ENCODE peak calls at places on chromosomes 6 and 20, in five cellular contexts. S, G, N, U and M are unnamed samples.

GRCh38 chr6:13445005-13445743 is 42.2 kb downstream of the GFOD1 start:
- DNase-seq in S (no peak), G (no peak), N (no peak), U (no peak), M (no peak)

GRCh38 chr6:110063864-110064263 is 85.8 kb downstream of the GPR6 start:
- DNase-seq in S (no peak), G (no peak), N (no peak), U (no peak), M (no peak)

GRCh38 chr6:100171533-100172321 is 177.7 kb upstream of the MCHR2 start:
- DNase-seq in S (no peak), G (no peak), N (no peak), U (no peak), M (no peak)

GRCh38 chr6:155448823-155449789 is 6.5 kb downstream of the NOX3 start:
- DNase-seq in S (no peak), G (no peak), N (no peak), U (no peak), M (peak)

GRCh38 chr6:32116674-32117073 is 7.5 kb upstream of the TNXB start:
- DNase-seq in S (no peak), G (no peak), N (no peak), U (no peak), M (peak)

GRCh38 chr20:63775096-63775978 is 35.8 kb downstream of the SLC2A4RG start:
- DNase-seq in S (peak), G (peak), N (no peak), U (no peak), M (peak)

GRCh38 chr6:163536770-163537169 is 122.3 kb downstream of the QKI start:
- DNase-seq in S (no peak), G (no peak), N (no peak), U (no peak), M (peak)

GRCh38 chr6:152905551-152906299 is 77.1 kb downstream of the FBXO5 start:
- DNase-seq in S (no peak), G (no peak), N (no peak), U (no peak), M (no peak)

GRCh38 chr6:41009669-41010068 is 29.4 kb downstream of the UNC5CL start:
- DNase-seq in S (no peak), G (no peak), N (no peak), U (no peak), M (no peak)

GRCh38 chr20:34269996-34270627 is 28.9 kb downstream of the ASIP start:
- DNase-seq in S (no peak), G (no peak), N (no peak), U (no peak), M (no peak)

GRCh38 chr6:52994031-52994788 is 874 bp downstream of the GSTA4 start:
- DNase-seq in S (peak), G (no peak), N (no peak), U (no peak), M (peak)

GRCh38 chr20:33408716-33409654 is 7.7 kb upstream of the CDK5RAP1 start:
- DNase-seq in S (no peak), G (no peak), N (no peak), U (no peak), M (no peak)

GRCh38 chr6:14130431-14131075 is 13.0 kb downstream of the CD83 start:
- DNase-seq in S (no peak), G (no peak), N (peak), U (no peak), M (no peak)

GRCh38 chr6:164167873-164168405 is 753.4 kb downstream of the QKI start:
- DNase-seq in S (no peak), G (no peak), N (no peak), U (no peak), M (no peak)

GRCh38 chr20:31695849-31696804 is 26.5 kb downstream of the BCL2L1 start:
- DNase-seq in S (no peak), G (no peak), N (peak), U (no peak), M (peak)

GRCh38 chr20:58715709-58716475 is 23.3 kb downstream of the NPEPL1 start:
- DNase-seq in S (no peak), G (peak), N (no peak), U (no peak), M (no peak)

GRCh38 chr6:16736856-16737255 is 24.4 kb downstream of the ATXN1 start:
- DNase-seq in S (no peak), G (no peak), N (no peak), U (no peak), M (no peak)

GRCh38 chr6:138765896-138766487 is 7.6 kb upstream of the CCDC28A start:
- DNase-seq in S (no peak), G (no peak), N (peak), U (no peak), M (peak)

GRCh38 chr6:63476302-63476701 is 96.0 kb upstream of the LOC128125822 start:
- DNase-seq in S (no peak), G (peak), N (no peak), U (no peak), M (no peak)

GRCh38 chr6:44969446-44970175 is 358.5 kb upstream of the RUNX2 start:
- DNase-seq in S (no peak), G (no peak), N (no peak), U (no peak), M (no peak)

GRCh38 chr20:22504829-22505377 is 79.5 kb downstream of the FOXA2 start:
- DNase-seq in S (no peak), G (no peak), N (no peak), U (no peak), M (no peak)

GRCh38 chr6:162728177-162728571 is 400 bp downstream of the PACRG start:
- DNase-seq in S (no peak), G (no peak), N (no peak), U (no peak), M (no peak)

GRCh38 chr6:109008061-109008460 is 86.6 kb downstream of the SESN1 start:
- DNase-seq in S (no peak), G (no peak), N (no peak), U (no peak), M (no peak)

GRCh38 chr6:118391086-118391485 is 157.0 kb upstream of the PLN start:
- DNase-seq in S (no peak), G (no peak), N (no peak), U (no peak), M (no peak)

GRCh38 chr6:113893866-113894265 is 36.7 kb downstream of the MARCKS start:
- DNase-seq in S (no peak), G (no peak), N (no peak), U (no peak), M (peak)

GRCh38 chr6:80268865-80269264 is 162.4 kb downstream of the BCKDHB start:
- DNase-seq in S (no peak), G (no peak), N (no peak), U (no peak), M (no peak)

GRCh38 chr6:40630046-40630445 is 42.9 kb upstream of the LRFN2 start:
- DNase-seq in S (no peak), G (no peak), N (no peak), U (no peak), M (peak)

GRCh38 chr6:144286503-144287393 is 1.6 kb downstream of the UTRN start:
- DNase-seq in S (peak), G (peak), N (peak), U (no peak), M (peak)

GRCh38 chr6:89567635-89568390 is 70.7 kb downstream of the LYRM2 start:
- DNase-seq in S (no peak), G (no peak), N (no peak), U (no peak), M (no peak)

GRCh38 chr6:43687079-43687436 is 533 bp downstream of the MRPS18A start:
- DNase-seq in S (no peak), G (no peak), N (no peak), U (no peak), M (no peak)

GRCh38 chr6:54503144-54503543 is 194.9 kb downstream of the TINAG start:
- DNase-seq in S (no peak), G (no peak), N (no peak), U (no peak), M (no peak)
- H3K4ac ChIP-seq in S (no peak), G (no peak), N (no peak), U (no peak), M (no peak)

DNA sequence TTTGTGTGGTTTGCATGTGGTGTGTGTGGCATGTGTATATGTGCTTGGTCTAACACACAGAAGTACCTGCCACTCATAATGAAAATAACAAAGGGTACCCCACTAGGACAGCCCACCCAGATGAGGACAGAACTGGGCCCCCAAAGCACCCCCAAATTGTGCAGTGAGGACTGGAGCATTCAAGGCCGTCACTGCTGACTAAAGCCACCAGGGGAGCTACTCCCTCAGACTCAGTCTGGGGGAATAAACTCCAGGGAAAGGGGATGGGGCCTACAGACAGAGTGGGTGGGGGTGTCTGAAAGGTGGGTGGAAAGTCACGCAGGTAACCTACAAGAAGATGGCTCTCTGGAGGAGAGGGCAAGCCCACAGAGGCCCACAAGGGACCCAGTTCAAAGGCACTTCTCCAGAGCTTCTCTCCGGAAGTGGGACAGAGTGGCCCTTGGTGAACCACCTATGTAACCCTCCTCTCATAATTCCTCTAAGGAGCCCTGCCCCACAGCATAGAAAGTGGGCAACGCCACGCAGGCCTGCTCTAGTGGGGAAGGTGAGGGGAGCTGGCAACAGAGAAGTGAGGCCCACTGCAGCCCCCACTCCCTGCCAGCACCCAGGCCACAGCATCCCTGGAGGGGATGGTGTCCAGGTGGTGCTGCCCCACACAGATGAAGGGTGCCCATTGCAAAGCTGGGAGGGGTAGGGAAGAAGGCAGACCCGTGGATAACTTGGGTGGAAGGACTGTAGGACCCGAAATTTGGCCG is 122.8 kb upstream of the MAFB start:
- DNase-seq in S (no peak), G (peak), N (no peak), U (no peak), M (no peak)
- H3K14ac ChIP-seq in S (peak), G (no peak), N (no peak), U (no peak), M (no peak)

DNA sequence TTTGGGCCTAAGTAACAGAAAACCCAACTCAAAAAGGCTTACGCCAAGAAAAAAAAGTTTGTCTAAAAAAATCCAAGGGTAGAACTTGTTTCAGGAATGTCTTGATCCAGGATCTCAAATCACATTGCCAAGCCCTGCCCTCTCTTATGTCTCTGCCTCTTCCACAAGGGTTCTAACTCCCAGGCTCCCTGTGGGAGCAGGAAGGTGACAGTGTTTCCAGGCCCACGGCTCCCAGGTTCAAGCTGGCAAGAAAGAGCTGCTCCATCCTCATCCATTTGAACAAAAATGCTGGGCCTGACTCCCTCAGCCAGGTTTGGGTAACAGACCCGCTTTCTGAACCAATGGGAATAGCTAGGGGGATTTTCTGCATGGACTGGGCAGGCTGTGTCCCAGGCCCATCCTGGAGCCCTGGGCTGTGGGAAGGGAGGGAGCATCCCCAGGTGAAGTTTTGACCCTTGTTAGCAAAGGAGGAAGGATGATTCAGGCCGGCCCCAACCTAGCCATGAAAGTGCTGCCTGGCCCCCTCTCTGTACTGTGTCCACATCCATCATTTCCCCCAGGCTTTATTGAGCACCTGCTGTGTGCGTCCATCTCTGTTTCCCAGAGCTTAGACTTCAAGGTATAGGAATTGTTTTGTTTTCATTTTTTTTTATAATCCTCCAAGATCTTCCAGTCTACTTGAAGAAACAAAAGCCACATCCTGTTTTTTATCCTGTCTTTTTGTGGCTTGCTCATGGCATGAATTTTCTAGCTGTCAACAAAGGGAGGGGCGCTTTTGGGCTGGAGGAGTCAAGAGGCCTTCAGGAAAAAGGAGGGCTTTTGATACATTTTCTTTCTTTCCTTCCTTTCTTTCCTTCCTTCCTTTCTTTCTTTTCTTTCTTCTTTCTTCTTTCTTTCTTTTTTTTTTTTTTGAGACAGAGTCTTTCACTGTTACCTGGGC is 159.8 kb downstream of the TFAP2C start:
- DNase-seq in S (no peak), G (no peak), N (no peak), U (no peak), M (peak)
- H3K4ac ChIP-seq in S (no peak), G (no peak), N (peak), U (no peak), M (peak)

DNA sequence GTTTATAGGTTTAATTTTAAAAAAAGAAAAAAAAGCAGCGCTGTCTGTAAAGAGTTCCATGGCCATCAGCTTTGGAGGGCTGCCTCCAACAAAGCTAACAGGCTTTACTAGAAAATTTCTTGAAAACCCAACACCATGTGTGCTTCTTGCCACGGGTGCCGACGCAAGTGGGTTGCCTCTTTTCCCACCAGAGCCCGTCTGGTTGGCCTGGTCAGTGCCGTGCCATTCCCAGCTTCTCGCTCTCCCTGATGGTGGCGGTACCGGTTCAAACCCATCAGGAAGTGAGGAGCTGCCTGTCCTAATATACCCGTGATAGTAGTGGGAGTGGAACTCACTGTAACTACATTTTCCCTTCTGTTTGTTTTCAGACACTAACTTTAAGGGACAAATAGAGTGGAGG is 73.7 kb downstream of the CDH4 start:
- DNase-seq in S (no peak), G (no peak), N (no peak), U (no peak), M (no peak)
- H3K14ac ChIP-seq in S (peak), G (no peak), N (no peak), U (no peak), M (no peak)

GRCh38 chr6:106161893-106162292 is 75.8 kb downstream of the PRDM1 start:
- DNase-seq in S (no peak), G (no peak), N (no peak), U (no peak), M (no peak)
- H3K4ac ChIP-seq in S (no peak), G (no peak), N (no peak), U (no peak), M (no peak)

DNA sequence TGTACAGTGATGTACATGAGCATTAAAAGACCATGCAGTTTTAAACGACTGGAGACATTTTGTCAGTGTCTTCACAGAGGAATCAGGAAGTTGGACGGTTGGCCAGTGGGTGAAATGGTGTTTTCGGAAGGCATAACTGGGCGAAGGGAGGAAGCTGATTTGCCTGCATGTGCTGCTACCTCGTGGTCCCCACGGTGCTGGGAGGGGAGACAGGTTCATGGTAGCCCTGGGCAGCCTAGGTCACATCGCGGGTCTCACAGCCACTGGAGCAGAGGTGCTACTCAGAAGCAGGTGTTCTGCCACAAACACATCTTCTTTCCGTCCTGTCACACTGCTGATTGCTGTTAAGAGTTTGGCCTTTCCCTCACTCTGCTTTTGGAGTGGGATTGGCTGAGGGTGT is 35.2 kb downstream of the HIVEP1 start:
- DNase-seq in S (no peak), G (no peak), N (no peak), U (no peak), M (no peak)
- H3K14ac ChIP-seq in S (no peak), G (no peak), N (no peak), U (no peak), M (no peak)

DNA sequence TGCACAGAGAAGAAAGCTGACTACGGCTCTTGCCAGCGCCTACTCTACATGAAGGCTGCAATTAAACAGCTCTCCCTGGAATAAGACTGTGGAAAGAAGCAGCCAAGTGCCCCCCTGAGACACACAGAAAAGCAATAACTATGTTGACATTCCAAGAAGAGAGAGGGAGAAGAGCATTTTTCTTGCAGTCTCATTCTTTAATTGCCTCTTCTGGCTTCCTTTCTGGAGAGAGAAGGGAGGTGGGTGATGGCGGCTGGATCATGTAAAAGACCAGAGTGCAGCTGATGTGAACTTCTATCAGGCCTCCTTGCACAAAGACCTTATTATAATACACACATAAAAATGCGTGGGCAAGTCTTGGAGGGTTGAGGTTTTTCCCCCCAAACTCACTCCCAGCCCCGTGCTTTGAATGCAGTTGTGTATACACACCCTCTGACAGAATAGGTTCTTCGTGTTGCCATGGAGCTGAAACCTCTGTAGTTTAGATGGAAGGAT is 44.5 kb downstream of the HIVEP2 start:
- DNase-seq in S (no peak), G (no peak), N (no peak), U (no peak), M (peak)
- H3K4ac ChIP-seq in S (no peak), G (no peak), N (no peak), U (no peak), M (peak)